ENCODE peak calls at places on chromosomes 4 and X, in four cellular contexts. I is SK-N-SH, W is HepG2, P is IMR-90. D is an unnamed sample.

GRCh38 chr4:16496501-16496900 is 270.2 kb upstream of the TAPT1 start:
- DNase-seq in I (no peak), W (no peak), P (peak), D (no peak)

GRCh38 chr4:143782521-143782920 is 82.0 kb upstream of the FREM3 start:
- DNase-seq in I (no peak), W (no peak), P (no peak), D (no peak)

GRCh38 chrX:132737743-132738142 is 220.7 kb downstream of the HS6ST2 start:
- DNase-seq in I (no peak), W (no peak), P (no peak), D (no peak)

GRCh38 chr4:8651661-8652180 is 59.2 kb downstream of the CPZ start:
- DNase-seq in I (no peak), W (no peak), P (no peak), D (no peak)

GRCh38 chr4:7777017-7777710 is 162.5 kb downstream of the AFAP1 start:
- DNase-seq in I (no peak), W (no peak), P (no peak), D (no peak)

GRCh38 chr4:183636488-183636887 is 22.5 kb downstream of the RWDD4 start:
- DNase-seq in I (no peak), W (no peak), P (no peak), D (peak)

GRCh38 chr4:140158234-140159030 is 4.4 kb upstream of the MAML3 start:
- DNase-seq in I (peak), W (no peak), P (peak), D (no peak)

GRCh38 chr4:165972747-165973146 is 99.7 kb downstream of the TLL1 start:
- DNase-seq in I (no peak), W (no peak), P (no peak), D (no peak)

GRCh38 chr4:158410272-158410671 is 111.4 kb upstream of the RXFP1 start:
- DNase-seq in I (no peak), W (no peak), P (peak), D (no peak)

GRCh38 chrX:151710457-151710856 is 5.4 kb upstream of the FATE1 start:
- DNase-seq in I (no peak), W (no peak), P (no peak), D (no peak)

GRCh38 chr4:76708986-76709385 is 189.0 kb downstream of the SOWAHB start:
- DNase-seq in I (no peak), W (no peak), P (no peak), D (no peak)

GRCh38 chrX:826026-826425 is 195.4 kb downstream of the SHOX start:
- DNase-seq in I (no peak), W (no peak), P (no peak), D (no peak)

GRCh38 chrX:15336023-15336413 is 695 bp upstream of the PIGA start:
- DNase-seq in I (peak), W (no peak), P (peak), D (peak)

GRCh38 chr4:9800878-9801277 is 19.4 kb downstream of the DRD5 start:
- DNase-seq in I (no peak), W (no peak), P (no peak), D (no peak)

GRCh38 chr4:36386691-36387090 is 105.3 kb downstream of the DTHD1 start:
- DNase-seq in I (no peak), W (no peak), P (no peak), D (no peak)

GRCh38 chr4:104451573-104451972 is 43.1 kb downstream of the CXXC4 start:
- DNase-seq in I (peak), W (no peak), P (no peak), D (peak)

GRCh38 chr4:143668930-143669553 is 31.4 kb downstream of the FREM3 start:
- DNase-seq in I (no peak), W (no peak), P (no peak), D (no peak)

GRCh38 chrX:67351411-67351810 is 192.4 kb upstream of the AR start:
- DNase-seq in I (no peak), W (no peak), P (no peak), D (no peak)

GRCh38 chr4:71907782-71908181 is 123.9 kb upstream of the GC start:
- DNase-seq in I (no peak), W (no peak), P (no peak), D (no peak)

GRCh38 chr4:41214158-41215146 is at the start of gene APBB2:
- DNase-seq in I (peak), W (peak), P (peak), D (peak)

GRCh38 chrX:47311857-47312774 is 58.3 kb upstream of the ZNF157 start:
- DNase-seq in I (peak), W (peak), P (peak), D (peak)

GRCh38 chrX:10636337-10636736 is 16.0 kb upstream of the MID1 start:
- DNase-seq in I (peak), W (no peak), P (peak), D (peak)

GRCh38 chr4:168059251-168059650 is 33.1 kb upstream of the ANXA10 start:
- DNase-seq in I (no peak), W (no peak), P (peak), D (no peak)

GRCh38 chr4:21002976-21003375 is 302.7 kb downstream of the PACRGL start:
- DNase-seq in I (no peak), W (no peak), P (no peak), D (no peak)

GRCh38 chr4:89134775-89135319 is 23.5 kb downstream of the TIGD2 start:
- DNase-seq in I (no peak), W (no peak), P (peak), D (peak)

GRCh38 chrX:39613508-39613921 is 484.2 kb downstream of the BCOR start:
- DNase-seq in I (peak), W (no peak), P (no peak), D (no peak)

GRCh38 chr4:2066571-2067445 is 7.7 kb downstream of the NAT8L start:
- DNase-seq in I (peak), W (no peak), P (no peak), D (no peak)

GRCh38 chr4:149296503-149296902 is 519.1 kb downstream of the IQCM start:
- DNase-seq in I (no peak), W (no peak), P (no peak), D (no peak)

GRCh38 chrX:39753296-39753996 is 344.3 kb downstream of the BCOR start:
- DNase-seq in I (no peak), W (no peak), P (peak), D (peak)

GRCh38 chr4:112431158-112431557 is 84.8 kb downstream of the NEUROG2 start:
- DNase-seq in I (no peak), W (no peak), P (no peak), D (no peak)

GRCh38 chrX:48958635-48959094 is 1.3 kb upstream of the OTUD5 start:
- DNase-seq in I (no peak), W (peak), P (peak), D (peak)

GRCh38 chrX:39065051-39065871 is 264.0 kb downstream of the MID1IP1 start:
- DNase-seq in I (no peak), W (no peak), P (no peak), D (no peak)

GRCh38 chr4:172985552-172985951 is 183.1 kb upstream of the GALNT7 start:
- DNase-seq in I (no peak), W (no peak), P (no peak), D (no peak)

GRCh38 chr4:180542445-180543100 is 1700.6 kb upstream of the TENM3 start:
- DNase-seq in I (no peak), W (no peak), P (peak), D (peak)

GRCh38 chr4:184817494-184818215 is 8.1 kb downstream of the ACSL1 start:
- DNase-seq in I (no peak), W (no peak), P (no peak), D (no peak)

GRCh38 chr4:122889726-122890125 is 32.7 kb downstream of the NUDT6 start:
- DNase-seq in I (no peak), W (no peak), P (no peak), D (peak)
- TF ChIP-seq SMC3 in I (no peak), W (no peak), P (no peak), D (no peak)

DNA sequence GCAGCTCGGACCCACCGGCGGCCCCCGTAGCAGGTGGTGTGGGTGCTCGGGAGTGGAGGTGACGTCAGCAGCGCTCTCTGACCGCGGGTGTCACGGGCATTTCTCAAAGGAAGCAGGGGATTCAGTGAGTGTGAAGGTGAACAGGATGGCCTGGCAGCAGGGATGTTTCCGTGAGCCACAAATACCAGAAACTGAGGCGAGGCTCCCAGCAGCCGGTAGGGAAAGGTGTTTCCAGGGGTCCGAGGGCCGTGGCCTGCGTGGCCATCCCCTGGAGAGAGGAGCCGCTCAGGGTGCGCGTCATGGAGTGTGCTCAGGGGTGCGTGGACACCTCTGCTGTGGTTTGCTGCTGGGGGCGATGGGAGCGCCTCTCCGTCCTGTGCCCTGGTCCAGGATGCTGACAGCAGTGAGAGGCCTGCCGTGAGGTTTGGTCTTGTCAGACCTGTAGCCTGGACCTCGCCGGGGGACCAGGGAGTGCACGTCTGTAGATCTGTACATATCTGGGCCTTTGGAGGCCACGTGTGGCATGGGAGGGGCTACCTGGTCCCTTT is 10.2 kb upstream of the HGFAC start:
- DNase-seq in I (no peak), W (no peak), P (no peak), D (no peak)
- TF ChIP-seq SMC3 in I (no peak), W (no peak), P (no peak), D (no peak)

DNA sequence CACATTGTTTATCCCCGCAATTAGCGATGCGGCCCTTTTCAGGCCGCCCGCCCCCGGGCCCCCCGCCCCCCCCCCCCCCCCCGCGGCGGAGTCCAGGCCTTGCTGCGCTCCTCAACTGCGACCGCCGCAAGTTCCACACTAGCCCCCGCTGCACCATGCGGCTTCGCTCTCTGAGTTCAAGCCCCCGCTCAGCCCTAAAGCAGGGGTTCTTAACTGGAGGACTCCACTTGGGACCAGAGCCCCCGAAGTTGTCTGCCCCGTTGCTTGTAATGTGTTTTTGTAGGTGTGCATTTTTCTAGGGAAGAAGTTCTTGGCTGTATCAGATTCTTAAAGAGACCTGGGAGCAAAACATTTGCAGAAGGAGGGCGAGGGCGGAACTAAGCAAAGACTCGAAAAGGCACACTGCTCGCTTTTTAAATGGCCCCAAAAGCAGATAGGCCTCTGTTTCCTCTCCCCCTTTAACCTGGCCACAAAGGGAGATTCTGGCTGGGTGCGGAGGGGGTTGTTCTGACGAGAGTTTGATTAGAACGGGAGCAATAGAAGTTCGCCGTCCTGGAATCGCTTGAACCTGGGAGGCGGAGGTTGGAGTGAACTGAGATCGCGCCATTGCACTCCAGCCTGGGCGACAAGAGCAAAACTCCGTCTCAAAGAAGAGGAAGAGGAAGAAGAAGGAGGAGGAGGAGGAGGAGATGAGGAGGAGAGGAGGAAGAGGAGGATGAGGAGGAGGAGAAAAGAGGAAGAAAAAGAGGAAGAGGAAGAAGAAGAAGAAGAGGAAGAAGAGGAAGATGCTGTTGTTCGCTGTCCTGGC is 2.3 kb upstream of the MSX1 start:
- DNase-seq in I (no peak), W (no peak), P (no peak), D (no peak)
- TF ChIP-seq SMC3 in I (no peak), W (no peak), P (no peak), D (no peak)

DNA sequence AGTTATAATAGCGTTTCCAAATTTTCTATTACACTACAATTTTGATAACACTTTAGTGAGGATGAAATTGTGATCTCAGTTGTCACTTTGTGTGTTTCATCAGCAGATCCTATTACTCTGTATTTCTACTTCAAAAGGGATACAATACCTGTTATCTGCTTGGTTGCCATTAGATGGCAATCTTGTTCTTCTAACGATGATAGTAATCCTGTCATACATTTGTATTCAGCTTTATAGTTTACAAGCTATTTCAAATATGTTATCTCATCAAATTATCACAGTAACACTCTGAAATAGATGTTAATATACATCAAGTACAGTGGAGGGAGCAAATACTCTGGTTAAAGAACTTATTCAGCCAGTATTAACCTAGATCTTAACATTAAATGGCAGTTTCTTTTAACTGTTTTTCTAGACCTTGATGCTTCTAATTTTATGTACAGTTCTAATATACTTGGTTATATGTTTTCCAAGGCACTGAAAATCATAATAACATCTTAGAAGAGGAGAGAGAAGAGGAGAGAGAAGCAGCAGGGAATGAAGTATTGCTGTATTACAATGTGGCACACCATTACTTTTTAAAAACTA is 292.0 kb downstream of the CCSER1 start:
- DNase-seq in I (peak), W (peak), P (peak), D (peak)
- TF ChIP-seq SMC3 in I (peak), W (peak), P (peak), D (peak)

D was measured in A549.